ENCODE peak calls at places on chromosomes 11 and 22, in eight cellular contexts. One of them, this sample, is unnamed.

GRCh38 chr22:24421428-24421931 is 5.9 kb upstream of the ADORA2A start:
- DNase-seq in NCI-H1417: peak; percentile 3
- DNase-seq in fibroblast of pulmonary artery: no peak
- DNase-seq in AML-193: no peak
- DNase-seq in H1: peak; percentile 77
- DNase-seq in D341Med: peak; percentile 68
- DNase-seq in glomerular endothelial cell: no peak
- DNase-seq in endothelial cell of umbilical vein: no peak
- DNase-seq in this sample: no peak

GRCh38 chr11:66310324-66310723 is 6.5 kb downstream of the CD248 start:
- DNase-seq in NCI-H1417: no peak
- DNase-seq in fibroblast of pulmonary artery: no peak
- DNase-seq in AML-193: no peak
- DNase-seq in H1: no peak
- DNase-seq in D341Med: no peak
- DNase-seq in glomerular endothelial cell: no peak
- DNase-seq in endothelial cell of umbilical vein: no peak
- DNase-seq in this sample: no peak

GRCh38 chr11:73152861-73153483 is 10.9 kb upstream of the FCHSD2 start:
- DNase-seq in NCI-H1417: no peak
- DNase-seq in fibroblast of pulmonary artery: no peak
- DNase-seq in AML-193: no peak
- DNase-seq in H1: no peak
- DNase-seq in D341Med: no peak
- DNase-seq in glomerular endothelial cell: no peak
- DNase-seq in endothelial cell of umbilical vein: no peak
- DNase-seq in this sample: peak; percentile 97

GRCh38 chr22:26485991-26486390 is 2.3 kb downstream of the SRRD start:
- DNase-seq in NCI-H1417: no peak
- DNase-seq in fibroblast of pulmonary artery: no peak
- DNase-seq in AML-193: no peak
- DNase-seq in H1: no peak
- DNase-seq in D341Med: no peak
- DNase-seq in glomerular endothelial cell: no peak
- DNase-seq in endothelial cell of umbilical vein: no peak
- DNase-seq in this sample: no peak

GRCh38 chr11:49995559-49995958 is 13.2 kb upstream of the OR4C12 start:
- DNase-seq in NCI-H1417: peak; percentile 83
- DNase-seq in fibroblast of pulmonary artery: peak; percentile 65
- DNase-seq in AML-193: peak; percentile 61
- DNase-seq in H1: no peak
- DNase-seq in D341Med: peak; percentile 38
- DNase-seq in glomerular endothelial cell: peak; percentile 42
- DNase-seq in endothelial cell of umbilical vein: peak; percentile 6
- DNase-seq in this sample: no peak

GRCh38 chr11:125364085-125364822 is 131.8 kb downstream of the FEZ1 start:
- DNase-seq in NCI-H1417: no peak
- DNase-seq in fibroblast of pulmonary artery: peak; percentile 34
- DNase-seq in AML-193: no peak
- DNase-seq in H1: no peak
- DNase-seq in D341Med: no peak
- DNase-seq in glomerular endothelial cell: no peak
- DNase-seq in endothelial cell of umbilical vein: no peak
- DNase-seq in this sample: no peak

GRCh38 chr22:17980638-17981051 is 43.7 kb downstream of the MICAL3 start:
- DNase-seq in NCI-H1417: no peak
- DNase-seq in fibroblast of pulmonary artery: peak; percentile 30
- DNase-seq in AML-193: peak; percentile 13
- DNase-seq in H1: no peak
- DNase-seq in D341Med: peak; percentile 77
- DNase-seq in glomerular endothelial cell: no peak
- DNase-seq in endothelial cell of umbilical vein: peak; percentile 58
- DNase-seq in this sample: no peak

GRCh38 chr22:41048791-41049717 is 43.3 kb upstream of the EP300 start:
- DNase-seq in NCI-H1417: no peak
- DNase-seq in fibroblast of pulmonary artery: peak; percentile 76
- DNase-seq in AML-193: no peak
- DNase-seq in H1: no peak
- DNase-seq in D341Med: peak; percentile 90
- DNase-seq in glomerular endothelial cell: no peak
- DNase-seq in endothelial cell of umbilical vein: peak; percentile 73
- DNase-seq in this sample: no peak

GRCh38 chr11:61959678-61960077 is 7.8 kb downstream of the FTH1 start:
- DNase-seq in NCI-H1417: no peak
- DNase-seq in fibroblast of pulmonary artery: no peak
- DNase-seq in AML-193: no peak
- DNase-seq in H1: no peak
- DNase-seq in D341Med: peak; percentile 15
- DNase-seq in glomerular endothelial cell: no peak
- DNase-seq in endothelial cell of umbilical vein: no peak
- DNase-seq in this sample: no peak

GRCh38 chr11:126282361-126282741 is 542 bp upstream of the TIRAP start:
- DNase-seq in NCI-H1417: peak; percentile 86
- DNase-seq in fibroblast of pulmonary artery: peak; percentile 44
- DNase-seq in AML-193: peak; percentile 6
- DNase-seq in H1: no peak
- DNase-seq in D341Med: no peak
- DNase-seq in glomerular endothelial cell: no peak
- DNase-seq in endothelial cell of umbilical vein: no peak
- DNase-seq in this sample: no peak

GRCh38 chr22:17774206-17774927 is at the start of gene BID:
- DNase-seq in NCI-H1417: peak; percentile 49
- DNase-seq in fibroblast of pulmonary artery: no peak
- DNase-seq in AML-193: no peak
- DNase-seq in H1: no peak
- DNase-seq in D341Med: peak; percentile 79
- DNase-seq in glomerular endothelial cell: no peak
- DNase-seq in endothelial cell of umbilical vein: peak; percentile 22
- DNase-seq in this sample: no peak

GRCh38 chr11:34346551-34346950 is 11.3 kb downstream of the ABTB2 start:
- DNase-seq in NCI-H1417: no peak
- DNase-seq in fibroblast of pulmonary artery: no peak
- DNase-seq in AML-193: no peak
- DNase-seq in H1: no peak
- DNase-seq in D341Med: no peak
- DNase-seq in glomerular endothelial cell: no peak
- DNase-seq in endothelial cell of umbilical vein: no peak
- DNase-seq in this sample: no peak

GRCh38 chr11:119189393-119189792 is 4.1 kb downstream of the NHERF4 start:
- DNase-seq in NCI-H1417: no peak
- DNase-seq in fibroblast of pulmonary artery: no peak
- DNase-seq in AML-193: no peak
- DNase-seq in H1: no peak
- DNase-seq in D341Med: no peak
- DNase-seq in glomerular endothelial cell: no peak
- DNase-seq in endothelial cell of umbilical vein: no peak
- DNase-seq in this sample: no peak

GRCh38 chr11:77457340-77457739 is 16.6 kb downstream of the PAK1 start:
- DNase-seq in NCI-H1417: peak; percentile 16
- DNase-seq in fibroblast of pulmonary artery: no peak
- DNase-seq in AML-193: no peak
- DNase-seq in H1: no peak
- DNase-seq in D341Med: no peak
- DNase-seq in glomerular endothelial cell: no peak
- DNase-seq in endothelial cell of umbilical vein: no peak
- DNase-seq in this sample: no peak

GRCh38 chr22:45969801-45970464 is 7.0 kb downstream of the WNT7B start:
- DNase-seq in NCI-H1417: no peak
- DNase-seq in fibroblast of pulmonary artery: no peak
- DNase-seq in AML-193: no peak
- DNase-seq in H1: no peak
- DNase-seq in D341Med: no peak
- DNase-seq in glomerular endothelial cell: no peak
- DNase-seq in endothelial cell of umbilical vein: no peak
- DNase-seq in this sample: no peak

GRCh38 chr11:119297938-119298337 is 19.0 kb downstream of the MCAM start:
- DNase-seq in NCI-H1417: no peak
- DNase-seq in fibroblast of pulmonary artery: no peak
- DNase-seq in AML-193: no peak
- DNase-seq in H1: no peak
- DNase-seq in D341Med: no peak
- DNase-seq in glomerular endothelial cell: no peak
- DNase-seq in endothelial cell of umbilical vein: no peak
- DNase-seq in this sample: no peak

GRCh38 chr11:3914807-3915206 is 59.3 kb downstream of the STIM1 start:
- DNase-seq in NCI-H1417: no peak
- DNase-seq in fibroblast of pulmonary artery: peak; percentile 13
- DNase-seq in AML-193: no peak
- DNase-seq in H1: no peak
- DNase-seq in D341Med: no peak
- DNase-seq in glomerular endothelial cell: no peak
- DNase-seq in endothelial cell of umbilical vein: peak; percentile 19
- DNase-seq in this sample: no peak

GRCh38 chr11:10674440-10674855 is 19.1 kb downstream of the IRAG1 start:
- DNase-seq in NCI-H1417: no peak
- DNase-seq in fibroblast of pulmonary artery: no peak
- DNase-seq in AML-193: no peak
- DNase-seq in H1: no peak
- DNase-seq in D341Med: no peak
- DNase-seq in glomerular endothelial cell: no peak
- DNase-seq in endothelial cell of umbilical vein: no peak
- DNase-seq in this sample: no peak

GRCh38 chr11:126339866-126340434 is 15.5 kb upstream of the ST3GAL4 start:
- DNase-seq in NCI-H1417: no peak
- DNase-seq in fibroblast of pulmonary artery: peak; percentile 73
- DNase-seq in AML-193: no peak
- DNase-seq in H1: no peak
- DNase-seq in D341Med: no peak
- DNase-seq in glomerular endothelial cell: no peak
- DNase-seq in endothelial cell of umbilical vein: no peak
- DNase-seq in this sample: no peak

GRCh38 chr11:130371004-130371590 is 56.4 kb upstream of the ZBTB44 start:
- DNase-seq in NCI-H1417: no peak
- DNase-seq in fibroblast of pulmonary artery: no peak
- DNase-seq in AML-193: no peak
- DNase-seq in H1: no peak
- DNase-seq in D341Med: no peak
- DNase-seq in glomerular endothelial cell: no peak
- DNase-seq in endothelial cell of umbilical vein: no peak
- DNase-seq in this sample: no peak

GRCh38 chr22:46649176-46650077 is 29.2 kb downstream of the GRAMD4 start:
- DNase-seq in NCI-H1417: peak; percentile 61
- DNase-seq in fibroblast of pulmonary artery: peak; percentile 81
- DNase-seq in AML-193: no peak
- DNase-seq in H1: no peak
- DNase-seq in D341Med: no peak
- DNase-seq in glomerular endothelial cell: no peak
- DNase-seq in endothelial cell of umbilical vein: no peak
- DNase-seq in this sample: no peak